ENCODE peak calls at places on chromosomes 3 and 15, in five cellular contexts. A is MM.1S, X is fibroblast of lung, W is HCT116, Q is endothelial cell of umbilical vein. B is an unnamed sample.

GRCh38 chr3:54900954-54901591 is 26.8 kb downstream of the LRTM1 start:
- DNase-seq in X (no peak), W (no peak), A (no peak), Q (no peak), B (peak; percentile 34)

GRCh38 chr3:177224406-177224805 is 27.1 kb upstream of the TBL1XR1 start:
- DNase-seq in X (no peak), Q (no peak), W (no peak), A (peak; percentile 46), B (no peak)

GRCh38 chr3:134308350-134308891 is 57.8 kb upstream of the RYK start:
- DNase-seq in A (peak; percentile 55), X (peak; percentile 82), Q (peak; percentile 84), W (peak; percentile 63), B (peak; percentile 85)

GRCh38 chr3:45035441-45036301 is 9.6 kb downstream of the CLEC3B start:
- DNase-seq in A (no peak), X (peak; percentile 59), Q (no peak), W (no peak), B (no peak)

GRCh38 chr3:43415088-43415487 is 128.7 kb downstream of the SNRK start:
- DNase-seq in A (no peak), W (no peak), X (no peak), Q (no peak), B (no peak)

GRCh38 chr3:140898340-140899180 is 43.1 kb upstream of the SLC25A36 start:
- DNase-seq in X (peak; percentile 93), W (peak; percentile 46), A (peak; percentile 56), Q (peak; percentile 55), B (peak; percentile 89)

GRCh38 chr3:110341047-110341446 is 730.6 kb upstream of the NECTIN3 start:
- DNase-seq in X (peak; percentile 31), A (no peak), W (no peak), Q (no peak), B (peak; percentile 74)

GRCh38 chr15:40793216-40793989 is 13.5 kb upstream of the ZFYVE19 start:
- DNase-seq in A (no peak), W (peak; percentile 92), Q (peak; percentile 99), X (peak; percentile 91), B (peak; percentile 93)

GRCh38 chr3:195771651-195772300 is 40.0 kb downstream of the MUC4 start:
- DNase-seq in A (no peak), Q (no peak), W (no peak), X (no peak), B (no peak)

GRCh38 chr15:71333839-71334238 is 218.6 kb downstream of the THSD4 start:
- DNase-seq in W (no peak), X (peak; percentile 75), Q (no peak), A (no peak), B (peak; percentile 70)

GRCh38 chr3:188294823-188295487 is 141.0 kb downstream of the LPP start:
- DNase-seq in Q (peak; percentile 95), A (no peak), W (peak; percentile 90), X (peak; percentile 94), B (peak; percentile 96)

GRCh38 chr3:35782355-35782754 is 143.0 kb downstream of the ARPP21 start:
- DNase-seq in X (no peak), W (no peak), Q (no peak), A (no peak), B (no peak)

GRCh38 chr15:71538922-71539321 is 271.4 kb upstream of the NR2E3 start:
- DNase-seq in Q (no peak), W (no peak), X (no peak), A (no peak), B (no peak)

GRCh38 chr3:58325525-58325992 is 7.1 kb upstream of the PXK start:
- DNase-seq in A (peak; percentile 36), Q (peak; percentile 70), X (no peak), W (no peak), B (no peak)

GRCh38 chr3:190252080-190252479 is 70.2 kb downstream of the CLDN1 start:
- DNase-seq in A (no peak), X (peak; percentile 92), Q (no peak), W (no peak), B (peak; percentile 85)

GRCh38 chr3:72227536-72228070 is 442.7 kb upstream of the PROK2 start:
- DNase-seq in A (no peak), X (no peak), Q (no peak), W (no peak), B (peak; percentile 63)

GRCh38 chr3:177827517-177828249 is 630.4 kb upstream of the TBL1XR1 start:
- DNase-seq in A (no peak), Q (peak; percentile 76), X (peak; percentile 86), W (no peak), B (peak; percentile 88)

GRCh38 chr3:171994646-171995441 is 44.5 kb upstream of the FNDC3B start:
- DNase-seq in W (no peak), X (peak; percentile 91), A (no peak), Q (no peak), B (peak; percentile 88)

GRCh38 chr15:52256366-52256765 is 39.2 kb downstream of the MYO5C start:
- DNase-seq in Q (peak; percentile 90), A (peak; percentile 78), X (peak; percentile 89), W (peak; percentile 62), B (peak; percentile 78)

GRCh38 chr3:13569641-13570390 is 20.9 kb downstream of the FBLN2 start:
- DNase-seq in Q (no peak), X (no peak), W (no peak), A (no peak), B (peak; percentile 83)

GRCh38 chr3:47910233-47910632 is 106.0 kb downstream of the MAP4 start:
- DNase-seq in Q (no peak), W (no peak), X (no peak), A (no peak), B (no peak)

GRCh38 chr3:4508048-4508981 is 15.2 kb downstream of the ITPR1 start:
- DNase-seq in A (no peak), W (no peak), Q (no peak), X (no peak), B (no peak)

GRCh38 chr3:95162794-95163193 is 1099.9 kb downstream of the NSUN3 start:
- DNase-seq in A (peak; percentile 29), Q (no peak), W (no peak), X (no peak), B (no peak)

GRCh38 chr3:110521019-110521418 is 550.6 kb upstream of the NECTIN3 start:
- DNase-seq in W (peak; percentile 41), A (no peak), X (peak; percentile 97), Q (peak; percentile 97), B (peak; percentile 89)

GRCh38 chr3:3893590-3893989 is 94.4 kb downstream of the LRRN1 start:
- DNase-seq in A (no peak), W (no peak), Q (no peak), X (no peak), B (no peak)

GRCh38 chr15:31235298-31236183 is 91.1 kb upstream of the KLF13 start:
- DNase-seq in X (peak; percentile 44), A (no peak), W (no peak), Q (no peak), B (peak; percentile 28)

GRCh38 chr3:122961146-122961545 is 66.4 kb downstream of the SEMA5B start:
- DNase-seq in A (no peak), W (no peak), Q (no peak), X (peak; percentile 17), B (no peak)

GRCh38 chr3:122959339-122959738 is 68.2 kb downstream of the SEMA5B start:
- DNase-seq in A (no peak), X (no peak), W (no peak), Q (no peak), B (no peak)

GRCh38 chr3:122964844-122965243 is 62.7 kb downstream of the SEMA5B start:
- DNase-seq in Q (no peak), X (no peak), A (no peak), W (no peak), B (no peak)

GRCh38 chr3:122960652-122961051 is 66.9 kb downstream of the SEMA5B start:
- DNase-seq in W (no peak), Q (no peak), A (no peak), X (no peak), B (no peak)

DNA sequence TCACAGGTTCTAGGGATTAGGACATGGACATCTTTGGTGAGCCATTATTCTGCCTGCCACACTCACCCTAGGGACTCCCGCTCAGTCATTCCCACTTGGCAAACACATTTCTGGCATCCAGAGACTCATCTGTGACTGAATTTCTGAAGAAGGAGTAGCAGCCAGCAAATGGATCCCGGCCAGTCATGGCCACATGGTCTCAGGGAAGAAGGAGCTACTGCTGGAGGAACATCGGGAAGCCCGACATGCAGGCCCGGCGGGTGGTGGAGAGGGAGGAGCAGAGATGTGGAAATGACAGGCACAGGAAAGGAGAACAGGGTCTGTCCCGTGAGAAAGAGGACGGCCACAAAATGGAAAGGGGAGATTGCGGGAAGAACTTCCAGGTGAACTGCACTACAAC is 65.4 kb downstream of the SEMA5B start:
- DNase-seq in Q (no peak), X (no peak), W (no peak), A (no peak), B (peak; percentile 19)
- TF ChIP-seq EZH2 in Q (no peak), X (no peak), W (no peak), A (no peak), B (no peak)

GRCh38 chr3:101854608-101855304 is 5.4 kb downstream of the NFKBIZ start:
- DNase-seq in A (no peak), W (no peak), Q (no peak), X (no peak), B (no peak)
- H4K20me1 ChIP-seq in A (no peaks in the 10 kb centered on the region), W (no peaks in the 10 kb centered on the region), Q (no peaks in the 10 kb centered on the region), X (peaks cover 5% of the 10 kb centered on the region), B (peaks cover 15% of the 10 kb centered on the region)

GRCh38 chr15:98666841-98667240 is 18.5 kb downstream of the IGF1R start:
- DNase-seq in Q (no peak), A (no peak), W (no peak), X (no peak), B (no peak)

GRCh38 chr15:98668566-98669308 is 20.4 kb downstream of the IGF1R start:
- DNase-seq in X (peak; percentile 62), W (peak; percentile 28), Q (peak; percentile 75), A (no peak), B (peak; percentile 78)

GRCh38 chr15:98671060-98672008 is 23.0 kb downstream of the IGF1R start:
- DNase-seq in A (no peak), Q (peak; percentile 89), X (peak; percentile 57), W (no peak), B (peak; percentile 74)

GRCh38 chr15:98667521-98668179 is 19.3 kb downstream of the IGF1R start:
- DNase-seq in W (no peak), Q (no peak), X (no peak), A (no peak), B (no peak)

DNA sequence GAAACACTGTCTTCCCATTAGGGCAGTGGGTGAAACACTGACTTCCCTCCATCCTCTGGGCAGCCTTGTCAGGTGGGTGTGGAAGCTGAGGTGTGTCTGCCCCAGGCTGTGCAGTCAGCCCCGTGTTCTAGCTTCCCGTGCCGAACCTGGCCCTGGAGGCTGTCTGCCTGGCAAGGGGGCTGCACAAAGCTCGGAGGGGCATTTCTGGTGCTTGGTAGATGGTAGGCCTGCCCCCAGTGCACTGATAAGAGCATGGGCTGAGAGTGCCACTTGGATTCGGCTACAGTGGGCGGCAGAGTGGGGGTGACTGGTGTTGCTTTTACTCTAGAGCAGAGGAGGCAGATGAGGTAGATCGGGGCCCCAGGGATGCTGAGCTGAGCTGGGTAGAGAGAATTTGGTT is 21.3 kb downstream of the IGF1R start:
- DNase-seq in W (no peak), Q (no peak), X (no peak), A (no peak), B (no peak)
- H3K4me1 ChIP-seq in W (peaks cover 16% of the 10 kb centered on the region), Q (peaks cover 54% of the 10 kb centered on the region), X (peaks cover 32% of the 10 kb centered on the region), A (no peaks in the 10 kb centered on the region), B (peaks cover 44% of the 10 kb centered on the region)

DNA sequence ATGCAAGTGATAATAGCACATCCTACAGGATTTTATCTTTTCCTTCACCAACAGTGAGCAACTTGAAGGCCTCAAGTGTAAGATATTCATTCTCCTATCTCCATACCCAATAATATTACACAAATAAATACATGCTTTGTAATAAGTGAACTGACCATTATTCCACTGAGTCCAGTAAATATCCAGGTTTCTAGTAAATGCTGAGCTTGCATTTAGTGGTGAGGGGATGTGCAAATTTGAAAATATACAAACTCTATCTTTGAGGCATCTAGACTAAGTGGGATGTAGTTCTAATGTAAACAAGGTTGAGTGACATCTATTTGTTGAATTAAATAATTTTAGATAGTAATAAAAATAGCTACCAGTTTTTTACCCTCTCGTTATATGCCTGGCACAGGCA is 587.6 kb upstream of the IL12A start:
- DNase-seq in Q (no peak), W (no peak), A (no peak), X (no peak), B (no peak)
- TF ChIP-seq EZH2 in Q (no peak), W (no peak), A (no peak), X (no peak), B (no peak)